ENCODE peak calls at places on chromosomes 2 and 18, in four cellular contexts. One of them, this sample, is unnamed.

GRCh38 chr2:38131665-38132064 is 55.7 kb upstream of the CYP1B1 start:
- DNase-seq in germinal center: no peak
- DNase-seq in non-pigmented ciliary epithelial cell: no peak
- DNase-seq in G401: no peak
- DNase-seq in this sample: no peak

GRCh38 chr2:161208527-161209139 is 48.4 kb downstream of the TANK start:
- DNase-seq in non-pigmented ciliary epithelial cell: peak
- DNase-seq in germinal center: no peak
- DNase-seq in G401: no peak
- DNase-seq in this sample: peak

GRCh38 chr2:214193943-214194342 is 216.9 kb upstream of the VWC2L start:
- DNase-seq in G401: no peak
- DNase-seq in germinal center: no peak
- DNase-seq in non-pigmented ciliary epithelial cell: peak
- DNase-seq in this sample: no peak

GRCh38 chr18:79816981-79817606 is 19.4 kb downstream of the KCNG2 start:
- DNase-seq in G401: no peak
- DNase-seq in non-pigmented ciliary epithelial cell: no peak
- DNase-seq in germinal center: no peak
- DNase-seq in this sample: no peak

GRCh38 chr2:126902152-126902835 is 3.6 kb downstream of the TEX51 start:
- DNase-seq in G401: no peak
- DNase-seq in germinal center: no peak
- DNase-seq in non-pigmented ciliary epithelial cell: no peak
- DNase-seq in this sample: no peak

GRCh38 chr2:61423714-61424113 is 47.2 kb downstream of the USP34 start:
- DNase-seq in non-pigmented ciliary epithelial cell: peak
- DNase-seq in germinal center: no peak
- DNase-seq in G401: no peak
- DNase-seq in this sample: no peak

GRCh38 chr18:61898576-61899205 is 5.9 kb upstream of the RNF152 start:
- DNase-seq in germinal center: no peak
- DNase-seq in G401: no peak
- DNase-seq in non-pigmented ciliary epithelial cell: no peak
- DNase-seq in this sample: no peak

GRCh38 chr2:180222642-180223041 is 215.5 kb upstream of the CWC22 start:
- DNase-seq in G401: peak
- DNase-seq in non-pigmented ciliary epithelial cell: peak
- DNase-seq in germinal center: no peak
- DNase-seq in this sample: no peak